ENCODE peak calls at places on chromosomes 16 and 17, in four cellular contexts. O is HepG2, E is GM12878, Q is K562. U is an unnamed sample.
A peak's percentile ranks its signal among the peaks of the same experiment; 100 is the strongest.

GRCh38 chr16:31081428-31082351 is 7.1 kb downstream of the PRSS53 start:
- DNase-seq in O (no peak), E (no peak), Q (no peak), U (no peak)

GRCh38 chr17:17115620-17116019 is 73.4 kb downstream of the MPRIP start:
- DNase-seq in O (no peak), E (no peak), Q (no peak), U (no peak)

GRCh38 chr16:51922476-51922875 is 624.5 kb downstream of the TOX3 start:
- DNase-seq in O (no peak), E (no peak), Q (no peak), U (no peak)

GRCh38 chr17:77373298-77374169 is 232.8 kb downstream of the SEC14L1 start:
- DNase-seq in O (no peak), E (no peak), Q (peak; percentile 48), U (peak; percentile 51)

GRCh38 chr17:17696871-17697633 is 15.8 kb downstream of the RAI1 start:
- DNase-seq in O (no peak), E (no peak), Q (no peak), U (no peak)

GRCh38 chr16:55576369-55576768 is 9.9 kb downstream of the CAPNS2 start:
- DNase-seq in O (no peak), E (no peak), Q (no peak), U (no peak)

GRCh38 chr17:80213651-80213975 is 6.5 kb downstream of the SGSH start:
- DNase-seq in O (no peak), E (no peak), Q (no peak), U (no peak)

GRCh38 chr16:76796431-76796830 is 394.6 kb upstream of the MON1B start:
- DNase-seq in O (no peak), E (no peak), Q (no peak), U (no peak)

GRCh38 chr17:13544755-13545154 is 57.0 kb downstream of the HS3ST3A1 start:
- DNase-seq in O (no peak), E (no peak), Q (no peak), U (no peak)

GRCh38 chr16:80948886-80949502 is 57.7 kb downstream of the CMC2 start:
- DNase-seq in O (peak; percentile 62), E (no peak), Q (peak; percentile 81), U (peak; percentile 82)

GRCh38 chr17:82180776-82181528 is 31.7 kb downstream of the CCDC57 start:
- DNase-seq in O (no peak), E (no peak), Q (no peak), U (no peak)

GRCh38 chr16:74608381-74608780 is 1.5 kb upstream of the GLG1 start:
- DNase-seq in O (no peak), E (no peak), Q (no peak), U (no peak)

GRCh38 chr16:74607967-74608356 is 1.0 kb upstream of the GLG1 start:
- DNase-seq in O (no peak), E (no peak), Q (peak; percentile 41), U (peak; percentile 33)

GRCh38 chr16:74605746-74606520 is 981 bp downstream of the GLG1 start:
- DNase-seq in O (no peak), E (no peak), Q (peak; percentile 44), U (no peak)

GRCh38 chr16:74606521-74607309 is at the start of gene GLG1:
- DNase-seq in O (peak; percentile 85), E (peak; percentile 51), Q (peak; percentile 95), U (peak; percentile 90)

DNA sequence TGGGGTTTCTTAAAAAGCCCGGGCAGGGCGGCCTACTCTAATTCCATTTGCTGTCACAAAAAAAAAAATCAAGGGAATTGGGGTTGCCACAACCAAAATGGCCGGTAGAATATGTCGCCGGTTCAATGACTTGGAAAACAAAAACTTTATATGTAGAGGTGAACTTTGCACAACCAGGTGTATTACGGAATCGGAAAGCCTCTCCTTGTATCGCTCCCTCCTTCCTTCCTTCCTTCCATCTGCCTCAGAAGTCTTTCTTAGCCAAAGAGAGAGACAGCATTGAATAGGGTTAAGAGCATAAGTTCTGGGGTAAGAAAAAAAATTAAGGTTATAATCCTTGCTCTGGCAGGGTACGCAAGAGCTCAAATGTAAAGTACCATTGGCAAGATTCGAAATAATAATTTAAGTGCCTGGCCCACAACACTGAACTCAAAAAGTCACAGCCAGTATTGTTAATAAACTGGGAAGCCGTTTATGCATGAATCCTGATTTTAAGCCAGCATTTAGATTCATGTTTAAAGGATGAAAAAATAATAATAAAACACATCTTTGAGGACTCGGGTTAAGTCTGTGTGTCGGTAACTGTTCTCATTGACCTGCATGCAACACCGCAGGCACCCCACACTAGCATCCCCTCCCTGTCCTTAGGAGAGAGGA is 524 bp upstream of the GLG1 start:
- DNase-seq in O (peak; percentile 68), E (no peak), Q (no peak), U (no peak)
- TF ChIP-seq CREM in O (no peak), E (no peak), Q (no peak), U (no peak)

GRCh38 chr17:57927048-57927723 is 28.0 kb downstream of the CUEDC1 start:
- DNase-seq in O (no peak), E (no peak), Q (no peak), U (no peak)
- TF ChIP-seq CREM in O (no peak), E (no peak), Q (no peak), U (no peak)

GRCh38 chr17:74569392-74570003 is 2.2 kb upstream of the CD300H start:
- DNase-seq in O (no peak), E (no peak), Q (peak; percentile 21), U (no peak)
- TF ChIP-seq CREM in O (no peak), E (no peak), Q (peak; percentile 16), U (no peak)

GRCh38 chr17:49515196-49515770 is 20.2 kb downstream of the NGFR start:
- DNase-seq in O (peak; percentile 79), E (peak; percentile 55), Q (peak; percentile 77), U (peak; percentile 73)
- TF ChIP-seq CREM in O (no peak), E (peak; percentile 82), Q (peak; percentile 45), U (no peak)